ENCODE peak calls at places on chromosomes 16 and 17, in nine cellular contexts. H is MCF 10A; Y is activated T-cell treated with anti-CD3 and anti-CD28 coated beads, Interleukin-2, amount 50 U/mL, for 24 hours; M is naive B cell; I is amygdala; G is stimulated activated CD4-positive, alpha-beta T cell treated with anti-CD3 and anti-CD28 coated beads, Interleukin-2, amount 100 ng/mL, for 48 hours; O is CD4-positive, CD25-positive, alpha-beta regulatory T cell; J is NCI-H1694; T is T-cell. X is an unnamed sample.

GRCh38 chr16:84086357-84086756 is 30.4 kb downstream of the MBTPS1 start:
- DNase-seq in T (no peak), Y (no peak), O (no peak), J (no peak), I (no peak), M (no peak), G (no peak), H (no peak), X (no peak)

GRCh38 chr17:43171761-43172487 is 910 bp downstream of the NBR1 start:
- DNase-seq in O (peak; percentile 6), I (no peak), M (no peak), G (no peak), H (peak; percentile 86), Y (peak; percentile 39), J (peak; percentile 44), T (no peak), X (peak; percentile 46)

GRCh38 chr17:64216385-64217248 is 46.4 kb downstream of the TEX2 start:
- DNase-seq in Y (no peak), G (no peak), J (no peak), I (no peak), O (no peak), M (peak; percentile 40), H (peak; percentile 43), T (no peak), X (no peak)

GRCh38 chr17:17624776-17625175 is 33.3 kb upstream of the PEMT start:
- DNase-seq in J (no peak), H (no peak), O (no peak), M (no peak), G (no peak), I (no peak), Y (no peak), T (no peak), X (no peak)

GRCh38 chr17:17191346-17191792 is 14.8 kb downstream of the PLD6 start:
- DNase-seq in Y (no peak), H (no peak), J (no peak), G (no peak), O (no peak), I (no peak), M (no peak), T (no peak), X (no peak)

GRCh38 chr16:2835638-2836493 is 5.8 kb downstream of the ZG16B start:
- DNase-seq in H (peak; percentile 97), M (no peak), O (no peak), Y (no peak), I (no peak), T (no peak), J (no peak), G (no peak), X (no peak)

GRCh38 chr16:4091638-4092037 is 24.6 kb downstream of the ADCY9 start:
- DNase-seq in O (no peak), J (no peak), I (no peak), H (no peak), Y (no peak), M (no peak), T (no peak), G (no peak), X (peak; percentile 62)

GRCh38 chr16:84548508-84548907 is 44.0 kb upstream of the MEAK7 start:
- DNase-seq in I (peak; percentile 47), Y (peak; percentile 63), H (no peak), G (no peak), T (no peak), M (no peak), J (no peak), O (no peak), X (no peak)

GRCh38 chr17:79221597-79221996 is 147.0 kb downstream of the ENGASE start:
- DNase-seq in M (no peak), H (no peak), G (no peak), T (no peak), O (no peak), Y (no peak), I (no peak), J (no peak), X (no peak)

GRCh38 chr17:81517339-81518112 is 4.9 kb upstream of the ACTG1 start:
- DNase-seq in O (no peak), T (no peak), H (no peak), J (no peak), I (no peak), Y (no peak), M (peak; percentile 81), G (no peak), X (no peak)

GRCh38 chr17:41687828-41688640 is 651 bp upstream of the EIF1 start:
- DNase-seq in J (peak; percentile 73), I (peak; percentile 7), M (no peak), Y (peak; percentile 63), H (peak; percentile 76), G (peak; percentile 49), O (no peak), T (peak; percentile 56), X (peak; percentile 69)

GRCh38 chr17:17511971-17512858 is 16.0 kb upstream of the RASD1 start:
- DNase-seq in H (peak; percentile 90), G (no peak), Y (no peak), I (no peak), O (no peak), J (no peak), M (no peak), T (no peak), X (no peak)

GRCh38 chr16:76114681-76115080 is 162.5 kb upstream of the CNTNAP4 start:
- DNase-seq in H (peak; percentile 5), J (peak; percentile 44), G (no peak), I (no peak), M (no peak), O (no peak), Y (no peak), T (no peak), X (no peak)

GRCh38 chr16:67663151-67663876 is 2.6 kb downstream of the PARD6A start:
- DNase-seq in Y (no peak), G (no peak), I (no peak), T (no peak), J (no peak), H (no peak), O (no peak), M (no peak), X (no peak)

GRCh38 chr17:4881761-4882555 is 17.4 kb upstream of the C17orf107 start:
- DNase-seq in J (no peak), M (peak; percentile 52), G (peak; percentile 53), H (peak; percentile 78), O (peak; percentile 70), Y (peak; percentile 75), I (peak; percentile 47), T (peak; percentile 60), X (no peak)

GRCh38 chr17:71505200-71505599 is 615.6 kb upstream of the SOX9 start:
- DNase-seq in Y (no peak), H (no peak), J (no peak), M (no peak), I (no peak), G (no peak), T (no peak), O (no peak), X (no peak)

GRCh38 chr17:5775098-5775497 is 190.8 kb upstream of the NLRP1 start:
- DNase-seq in H (no peak), I (no peak), G (no peak), O (no peak), J (no peak), T (no peak), M (no peak), Y (no peak), X (no peak)

GRCh38 chr16:52976539-52977167 is 76.0 kb downstream of the CHD9NB start:
- DNase-seq in M (peak; percentile 13), J (no peak), I (no peak), H (peak; percentile 60), O (no peak), G (no peak), T (no peak), Y (no peak), X (no peak)

GRCh38 chr17:56629450-56630187 is 36.1 kb downstream of the NOG start:
- DNase-seq in G (no peak), J (no peak), O (peak; percentile 18), H (no peak), M (no peak), T (peak; percentile 19), I (no peak), Y (no peak), X (no peak)

GRCh38 chr17:65558683-65559311 is 2.7 kb downstream of the AXIN2 start:
- DNase-seq in I (no peak), M (no peak), G (no peak), T (peak; percentile 11), J (no peak), O (no peak), Y (no peak), H (no peak), X (no peak)

GRCh38 chr17:51734462-51734861 is 424.1 kb downstream of the CA10 start:
- DNase-seq in T (no peak), I (no peak), G (peak; percentile 6), J (no peak), H (peak; percentile 33), O (no peak), M (no peak), Y (no peak), X (no peak)

GRCh38 chr17:45299311-45299710 is 17.5 kb downstream of the MAP3K14 start:
- DNase-seq in H (no peak), Y (no peak), M (no peak), J (no peak), O (no peak), G (no peak), T (no peak), I (no peak), X (no peak)

GRCh38 chr17:80169107-80169506 is 723 bp upstream of the CARD14 start:
- DNase-seq in I (no peak), Y (no peak), H (no peak), M (no peak), G (no peak), O (no peak), T (no peak), J (no peak), X (no peak)

GRCh38 chr16:11328172-11329079 is 16.8 kb upstream of the RMI2 start:
- DNase-seq in H (peak; percentile 82), I (no peak), O (peak; percentile 44), T (peak; percentile 20), M (peak; percentile 86), J (no peak), G (peak; percentile 23), Y (peak; percentile 62), X (no peak)

GRCh38 chr17:56176101-56176500 is 22.8 kb downstream of the ANKFN1 start:
- DNase-seq in O (no peak), M (no peak), J (no peak), G (no peak), I (no peak), T (no peak), H (no peak), Y (no peak), X (no peak)

GRCh38 chr17:37239690-37240344 is 136.0 kb upstream of the C17orf78 start:
- DNase-seq in T (no peak), H (peak; percentile 46), O (peak; percentile 23), M (no peak), J (peak; percentile 4), G (no peak), I (no peak), Y (no peak), X (peak; percentile 18)

GRCh38 chr17:29045734-29046133 is 2.8 kb downstream of the PIPOX start:
- DNase-seq in G (no peak), M (no peak), T (no peak), J (no peak), Y (no peak), I (no peak), H (no peak), O (no peak), X (no peak)

GRCh38 chr17:13939222-13939621 is 130.1 kb upstream of the COX10 start:
- DNase-seq in T (no peak), H (peak; percentile 17), Y (no peak), J (no peak), I (no peak), O (no peak), M (no peak), G (no peak), X (no peak)

GRCh38 chr16:9003763-9004162 is 40.1 kb upstream of the USP7 start:
- DNase-seq in I (no peak), H (no peak), T (no peak), Y (no peak), J (no peak), O (no peak), G (no peak), M (no peak), X (no peak)

GRCh38 chr17:9445424-9445823 is 130.2 kb downstream of the STX8 start:
- DNase-seq in J (no peak), G (no peak), T (no peak), Y (no peak), M (no peak), I (no peak), H (no peak), O (no peak), X (no peak)

GRCh38 chr16:11355862-11356261 is 10.6 kb downstream of the RMI2 start:
- DNase-seq in Y (no peak), T (no peak), J (no peak), I (no peak), H (no peak), G (no peak), O (no peak), M (no peak), X (no peak)

X was measured in putamen.